ENCODE peak calls at places on chromosomes 1 and 21, in five cellular contexts. I is tibial nerve, G is adrenal gland, Z is A549, Q is prostate gland. O is an unnamed sample.

GRCh38 chr1:78673120-78673519 is 23.5 kb downstream of the IFI44 start:
- DNase-seq in I (no peak), G (no peak), Z (no peak), Q (no peak), O (no peak)

GRCh38 chr1:109257682-109258421 is 8.5 kb downstream of the CELSR2 start:
- DNase-seq in I (no peak), G (no peak), Z (no peak), Q (no peak), O (no peak)

GRCh38 chr1:169809370-169810095 is 14.8 kb upstream of the METTL18 start:
- DNase-seq in I (peak), G (peak), Z (peak), Q (peak), O (peak)

GRCh38 chr1:147389532-147390184 is 147.2 kb downstream of the CHD1L start:
- DNase-seq in I (peak), G (peak), Z (peak), Q (no peak), O (peak)

GRCh38 chr1:228867951-228868730 is 132.9 kb downstream of the RHOU start:
- DNase-seq in I (no peak), G (no peak), Z (no peak), Q (no peak), O (no peak)

GRCh38 chr1:201011616-201012015 is 11.9 kb downstream of the KIF21B start:
- DNase-seq in I (no peak), G (no peak), Z (no peak), Q (no peak), O (no peak)

GRCh38 chr1:86419277-86419903 is 4.6 kb upstream of the CLCA2 start:
- DNase-seq in I (peak), G (peak), Z (no peak), Q (peak), O (peak)

GRCh38 chr1:180228648-180229482 is 1.2 kb upstream of the LHX4 start:
- DNase-seq in I (no peak), G (no peak), Z (peak), Q (no peak), O (peak)

GRCh38 chr1:227756172-227756959 is 21.1 kb downstream of the SNAP47 start:
- DNase-seq in I (no peak), G (peak), Z (no peak), Q (no peak), O (no peak)

GRCh38 chr1:85473390-85473789 is 8.4 kb upstream of the DDAH1 start:
- DNase-seq in I (no peak), G (no peak), Z (no peak), Q (no peak), O (no peak)

GRCh38 chr1:168236836-168237611 is 11.2 kb downstream of the SFT2D2 start:
- DNase-seq in I (no peak), G (no peak), Z (no peak), Q (no peak), O (no peak)

GRCh38 chr1:112706505-112707216 is at the start of gene RHOC:
- DNase-seq in I (no peak), G (peak), Z (peak), Q (peak), O (peak)

GRCh38 chr1:20663969-20664715 is 3.0 kb upstream of the DDOST start:
- DNase-seq in I (no peak), G (no peak), Z (no peak), Q (no peak), O (no peak)

GRCh38 chr1:20660363-20661234 is 570 bp downstream of the DDOST start:
- DNase-seq in I (no peak), G (no peak), Z (no peak), Q (no peak), O (peak)

GRCh38 chr1:20662110-20662475 is 924 bp upstream of the DDOST start:
- DNase-seq in I (no peak), G (no peak), Z (peak), Q (no peak), O (no peak)

GRCh38 chr1:20663365-20663764 is 2.2 kb upstream of the DDOST start:
- DNase-seq in I (no peak), G (no peak), Z (no peak), Q (no peak), O (no peak)

DNA sequence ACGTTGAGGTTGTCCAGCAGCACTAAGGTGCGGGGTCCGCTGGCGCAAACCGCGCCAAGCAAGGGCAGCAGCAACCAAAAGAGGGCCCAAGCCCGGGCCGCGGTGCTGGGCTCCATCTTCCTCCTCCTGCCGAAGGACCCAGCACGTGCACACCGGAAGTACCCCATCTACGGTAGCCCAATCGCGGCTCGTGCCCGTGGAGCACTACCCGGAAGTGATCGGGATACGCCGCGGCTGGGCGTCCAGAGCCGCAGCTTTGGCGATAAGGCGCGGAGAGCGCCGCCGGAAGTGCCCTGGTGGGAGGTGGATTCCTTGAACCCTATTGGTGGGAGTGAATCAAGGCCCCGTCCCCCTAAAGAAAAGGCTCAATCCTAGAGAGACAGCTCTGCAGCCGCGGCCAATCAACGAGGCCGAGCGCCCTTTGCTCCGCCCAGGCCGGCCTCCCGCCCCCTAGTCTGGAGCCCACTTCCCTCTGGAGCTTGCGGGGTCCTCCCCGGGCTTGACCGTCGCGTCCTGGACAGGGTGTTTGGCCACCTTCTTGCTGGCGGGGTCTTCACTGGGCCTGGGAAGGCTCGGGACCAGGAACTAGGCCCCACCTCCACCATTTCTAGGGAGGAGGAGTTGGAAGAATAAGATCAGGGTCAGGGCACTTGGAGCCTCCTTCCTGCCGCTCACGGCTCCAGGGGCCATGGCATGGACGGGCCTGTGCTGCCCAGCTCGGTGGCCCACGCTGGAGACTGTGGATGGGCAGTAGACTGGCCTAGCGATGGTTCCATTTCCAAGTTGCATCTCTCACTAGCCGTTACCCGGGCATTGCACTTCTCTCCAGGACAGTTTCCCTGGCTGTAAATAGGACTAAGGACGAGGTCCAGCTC is at the start of gene DDOST:
- DNase-seq in I (peak), G (peak), Z (peak), Q (peak), O (peak)
- TF ChIP-seq POLR2A in I (no peak), G (peak), Z (peak), Q (peak), O (peak)

GRCh38 chr1:1562556-1563195 is 12.0 kb downstream of the SSU72 start:
- DNase-seq in I (no peak), G (no peak), Z (no peak), Q (no peak), O (no peak)
- TF ChIP-seq POLR2A in I (no peak), G (no peak), Z (no peak), Q (no peak), O (no peak)

GRCh38 chr1:236524892-236525179 is 1.1 kb downstream of the LGALS8 start:
- DNase-seq in I (no peak), G (no peak), Z (no peak), Q (no peak), O (no peak)

GRCh38 chr1:236522937-236523703 is 662 bp upstream of the LGALS8 start:
- DNase-seq in I (peak), G (peak), Z (peak), Q (peak), O (peak)

GRCh38 chr1:236526079-236526478 is 2.3 kb downstream of the LGALS8 start:
- DNase-seq in I (no peak), G (no peak), Z (no peak), Q (no peak), O (no peak)

GRCh38 chr1:236523704-236524141 is at the start of gene LGALS8:
- DNase-seq in I (peak), G (peak), Z (peak), Q (peak), O (peak)

DNA sequence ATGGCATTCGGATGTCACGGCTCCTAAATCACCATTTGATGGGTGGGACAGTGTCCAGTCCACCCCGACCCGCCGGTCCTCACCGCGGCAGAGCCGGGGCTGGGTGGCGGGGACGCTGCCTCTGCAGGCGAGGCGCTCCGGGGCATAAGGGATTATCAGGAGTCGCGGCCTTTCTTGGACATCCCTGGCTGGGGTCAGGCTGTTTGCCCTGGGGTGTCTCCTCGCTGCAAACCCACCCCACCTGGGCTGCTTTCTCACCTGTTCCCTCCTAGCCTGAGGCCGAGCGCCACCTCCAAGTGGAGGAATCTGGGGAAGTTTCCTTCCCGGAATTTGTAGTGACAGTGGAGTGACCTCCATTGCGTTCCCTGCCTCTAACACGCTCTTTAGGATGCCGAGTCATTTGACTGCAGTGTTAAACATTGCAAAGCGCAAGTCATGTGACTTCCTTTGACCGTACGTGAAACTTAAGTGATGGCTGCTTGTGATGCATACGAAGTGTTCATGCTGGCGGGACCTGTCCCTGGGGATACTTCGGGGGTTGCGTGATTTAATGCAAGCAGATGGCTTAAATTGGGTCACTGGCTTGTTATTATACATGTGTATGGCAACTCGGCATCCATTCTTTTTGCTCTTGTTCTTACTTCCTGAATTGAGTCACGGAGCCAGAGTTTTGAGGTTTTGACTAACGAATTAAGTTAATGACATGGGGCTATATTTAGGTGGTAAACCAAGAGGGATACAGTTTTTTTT is 535 bp downstream of the LGALS8 start:
- DNase-seq in I (peak), G (peak), Z (peak), Q (peak), O (peak)
- TF ChIP-seq POLR2A in I (no peak), G (no peak), Z (no peak), Q (peak), O (peak)

GRCh38 chr21:43777953-43778352 is 1.8 kb upstream of the CSTB start:
- DNase-seq in I (no peak), G (no peak), Z (no peak), Q (no peak), O (no peak)

GRCh38 chr21:43778469-43779335 is 2.6 kb upstream of the CSTB start:
- DNase-seq in I (no peak), G (no peak), Z (no peak), Q (no peak), O (no peak)

GRCh38 chr21:43775190-43775589 is 918 bp downstream of the CSTB start:
- DNase-seq in I (no peak), G (no peak), Z (no peak), Q (no peak), O (no peak)

GRCh38 chr21:43774163-43774562 is 1.9 kb downstream of the CSTB start:
- DNase-seq in I (no peak), G (no peak), Z (no peak), Q (no peak), O (no peak)

GRCh38 chr21:43775795-43776430 is at the start of gene CSTB:
- DNase-seq in I (peak), G (peak), Z (peak), Q (peak), O (peak)
- TF ChIP-seq POLR2A in I (peak), G (peak), Z (peak), Q (peak), O (peak)

GRCh38 chr21:36429672-36430546 is 44.7 kb downstream of the CHAF1B start:
- DNase-seq in I (peak), G (peak), Z (peak), Q (peak), O (peak)
- TF ChIP-seq POLR2A in I (peak), G (peak), Z (peak), Q (no peak), O (peak)

GRCh38 chr1:40241372-40241771 is 6.4 kb upstream of the TMCO2 start:
- DNase-seq in I (no peak), G (no peak), Z (no peak), Q (no peak), O (no peak)

GRCh38 chr1:40240390-40240789 is 7.3 kb upstream of the TMCO2 start:
- DNase-seq in I (no peak), G (no peak), Z (no peak), Q (no peak), O (no peak)

GRCh38 chr1:40244138-40244744 is 3.5 kb upstream of the TMCO2 start:
- DNase-seq in I (no peak), G (no peak), Z (no peak), Q (no peak), O (no peak)

GRCh38 chr1:40243371-40243770 is 4.4 kb upstream of the TMCO2 start:
- DNase-seq in I (no peak), G (no peak), Z (no peak), Q (no peak), O (no peak)

GRCh38 chr1:40239626-40240025 is 8.1 kb upstream of the TMCO2 start:
- DNase-seq in I (no peak), G (no peak), Z (no peak), Q (no peak), O (no peak)
- TF ChIP-seq POLR2A in I (no peak), G (no peak), Z (no peak), Q (no peak), O (no peak)

GRCh38 chr1:207823880-207824566 is 72.2 kb downstream of the CD46 start:
- DNase-seq in I (peak), G (peak), Z (peak), Q (peak), O (peak)
- TF ChIP-seq POLR2A in I (peak), G (peak), Z (peak), Q (peak), O (peak)

GRCh38 chr1:3339856-3340255 is 114.6 kb upstream of the ARHGEF16 start:
- DNase-seq in I (no peak), G (no peak), Z (no peak), Q (no peak), O (no peak)
- TF ChIP-seq POLR2A in I (no peak), G (no peak), Z (no peak), Q (no peak), O (no peak)